ENCODE peak calls at places on chromosomes 3 and 15, in six cellular contexts. One of them, this sample, is unnamed.

GRCh38 chr3:71658131-71658530 is 67.1 kb downstream of the EIF4E3 start:
- ATAC-seq in lower lobe of right lung: peak
- ATAC-seq in activated naive CD4-positive, alpha-beta T cell treated with anti-CD3 and anti-CD28 coated beads, Interleukin-2, amount 50 U/mL, for 72 hours: no peak
- ATAC-seq in RWPE2: peak
- ATAC-seq in naive thymus-derived CD4-positive, alpha-beta T cell: no peak
- ATAC-seq in activated naive CD8-positive, alpha-beta T cell treated with anti-CD3 and anti-CD28 coated beads, Interleukin-2, amount 50 U/mL, for 24 hours: no peak
- ATAC-seq in this sample: peak

GRCh38 chr15:79956354-79956939 is 14.5 kb downstream of the BCL2A1 start:
- ATAC-seq in lower lobe of right lung: no peak
- ATAC-seq in activated naive CD4-positive, alpha-beta T cell treated with anti-CD3 and anti-CD28 coated beads, Interleukin-2, amount 50 U/mL, for 72 hours: no peak
- ATAC-seq in RWPE2: no peak
- ATAC-seq in naive thymus-derived CD4-positive, alpha-beta T cell: no peak
- ATAC-seq in activated naive CD8-positive, alpha-beta T cell treated with anti-CD3 and anti-CD28 coated beads, Interleukin-2, amount 50 U/mL, for 24 hours: no peak
- ATAC-seq in this sample: no peak

GRCh38 chr15:49622561-49622960 is 1.7 kb downstream of the DTWD1 start:
- ATAC-seq in lower lobe of right lung: no peak
- ATAC-seq in activated naive CD4-positive, alpha-beta T cell treated with anti-CD3 and anti-CD28 coated beads, Interleukin-2, amount 50 U/mL, for 72 hours: no peak
- ATAC-seq in RWPE2: no peak
- ATAC-seq in naive thymus-derived CD4-positive, alpha-beta T cell: no peak
- ATAC-seq in activated naive CD8-positive, alpha-beta T cell treated with anti-CD3 and anti-CD28 coated beads, Interleukin-2, amount 50 U/mL, for 24 hours: no peak
- ATAC-seq in this sample: no peak

GRCh38 chr3:141266797-141267555 is 35.4 kb downstream of the PXYLP1 start:
- ATAC-seq in lower lobe of right lung: peak
- ATAC-seq in activated naive CD4-positive, alpha-beta T cell treated with anti-CD3 and anti-CD28 coated beads, Interleukin-2, amount 50 U/mL, for 72 hours: peak
- ATAC-seq in RWPE2: no peak
- ATAC-seq in naive thymus-derived CD4-positive, alpha-beta T cell: peak
- ATAC-seq in activated naive CD8-positive, alpha-beta T cell treated with anti-CD3 and anti-CD28 coated beads, Interleukin-2, amount 50 U/mL, for 24 hours: peak
- ATAC-seq in this sample: no peak

GRCh38 chr3:146928421-146929059 is 323.4 kb upstream of the PLSCR5 start:
- ATAC-seq in lower lobe of right lung: no peak
- ATAC-seq in activated naive CD4-positive, alpha-beta T cell treated with anti-CD3 and anti-CD28 coated beads, Interleukin-2, amount 50 U/mL, for 72 hours: no peak
- ATAC-seq in RWPE2: no peak
- ATAC-seq in naive thymus-derived CD4-positive, alpha-beta T cell: no peak
- ATAC-seq in activated naive CD8-positive, alpha-beta T cell treated with anti-CD3 and anti-CD28 coated beads, Interleukin-2, amount 50 U/mL, for 24 hours: no peak
- ATAC-seq in this sample: no peak

GRCh38 chr15:63891079-63891762 is 57.5 kb upstream of the HERC1 start:
- ATAC-seq in lower lobe of right lung: peak
- ATAC-seq in activated naive CD4-positive, alpha-beta T cell treated with anti-CD3 and anti-CD28 coated beads, Interleukin-2, amount 50 U/mL, for 72 hours: peak
- ATAC-seq in RWPE2: peak
- ATAC-seq in naive thymus-derived CD4-positive, alpha-beta T cell: peak
- ATAC-seq in activated naive CD8-positive, alpha-beta T cell treated with anti-CD3 and anti-CD28 coated beads, Interleukin-2, amount 50 U/mL, for 24 hours: peak
- ATAC-seq in this sample: peak

GRCh38 chr15:74314897-74315438 is 52.5 kb downstream of the CYP11A1 start:
- ATAC-seq in lower lobe of right lung: no peak
- ATAC-seq in activated naive CD4-positive, alpha-beta T cell treated with anti-CD3 and anti-CD28 coated beads, Interleukin-2, amount 50 U/mL, for 72 hours: peak
- ATAC-seq in RWPE2: no peak
- ATAC-seq in naive thymus-derived CD4-positive, alpha-beta T cell: peak
- ATAC-seq in activated naive CD8-positive, alpha-beta T cell treated with anti-CD3 and anti-CD28 coated beads, Interleukin-2, amount 50 U/mL, for 24 hours: peak
- ATAC-seq in this sample: no peak

GRCh38 chr3:68764554-68764953 is 167.8 kb downstream of the TAFA4 start:
- ATAC-seq in lower lobe of right lung: no peak
- ATAC-seq in activated naive CD4-positive, alpha-beta T cell treated with anti-CD3 and anti-CD28 coated beads, Interleukin-2, amount 50 U/mL, for 72 hours: no peak
- ATAC-seq in RWPE2: no peak
- ATAC-seq in naive thymus-derived CD4-positive, alpha-beta T cell: no peak
- ATAC-seq in activated naive CD8-positive, alpha-beta T cell treated with anti-CD3 and anti-CD28 coated beads, Interleukin-2, amount 50 U/mL, for 24 hours: no peak
- ATAC-seq in this sample: no peak

GRCh38 chr15:43190178-43190577 is 5.0 kb downstream of the CCNDBP1 start:
- ATAC-seq in lower lobe of right lung: no peak
- ATAC-seq in activated naive CD4-positive, alpha-beta T cell treated with anti-CD3 and anti-CD28 coated beads, Interleukin-2, amount 50 U/mL, for 72 hours: no peak
- ATAC-seq in RWPE2: no peak
- ATAC-seq in naive thymus-derived CD4-positive, alpha-beta T cell: no peak
- ATAC-seq in activated naive CD8-positive, alpha-beta T cell treated with anti-CD3 and anti-CD28 coated beads, Interleukin-2, amount 50 U/mL, for 24 hours: no peak
- ATAC-seq in this sample: no peak

GRCh38 chr3:189258261-189258660 is 86.5 kb downstream of the TPRG1 start:
- ATAC-seq in lower lobe of right lung: no peak
- ATAC-seq in activated naive CD4-positive, alpha-beta T cell treated with anti-CD3 and anti-CD28 coated beads, Interleukin-2, amount 50 U/mL, for 72 hours: no peak
- ATAC-seq in RWPE2: no peak
- ATAC-seq in naive thymus-derived CD4-positive, alpha-beta T cell: no peak
- ATAC-seq in activated naive CD8-positive, alpha-beta T cell treated with anti-CD3 and anti-CD28 coated beads, Interleukin-2, amount 50 U/mL, for 24 hours: no peak
- ATAC-seq in this sample: no peak

GRCh38 chr3:177554900-177555759 is 357.8 kb upstream of the TBL1XR1 start:
- ATAC-seq in lower lobe of right lung: peak
- ATAC-seq in activated naive CD4-positive, alpha-beta T cell treated with anti-CD3 and anti-CD28 coated beads, Interleukin-2, amount 50 U/mL, for 72 hours: no peak
- ATAC-seq in RWPE2: peak
- ATAC-seq in naive thymus-derived CD4-positive, alpha-beta T cell: peak
- ATAC-seq in activated naive CD8-positive, alpha-beta T cell treated with anti-CD3 and anti-CD28 coated beads, Interleukin-2, amount 50 U/mL, for 24 hours: peak
- ATAC-seq in this sample: peak

GRCh38 chr3:14819671-14820070 is 909 bp downstream of the FGD5 start:
- ATAC-seq in lower lobe of right lung: no peak
- ATAC-seq in activated naive CD4-positive, alpha-beta T cell treated with anti-CD3 and anti-CD28 coated beads, Interleukin-2, amount 50 U/mL, for 72 hours: no peak
- ATAC-seq in RWPE2: no peak
- ATAC-seq in naive thymus-derived CD4-positive, alpha-beta T cell: no peak
- ATAC-seq in activated naive CD8-positive, alpha-beta T cell treated with anti-CD3 and anti-CD28 coated beads, Interleukin-2, amount 50 U/mL, for 24 hours: no peak
- ATAC-seq in this sample: no peak

GRCh38 chr15:35137175-35137574 is 52.1 kb upstream of the NANOGP8 start:
- ATAC-seq in lower lobe of right lung: no peak
- ATAC-seq in activated naive CD4-positive, alpha-beta T cell treated with anti-CD3 and anti-CD28 coated beads, Interleukin-2, amount 50 U/mL, for 72 hours: no peak
- ATAC-seq in RWPE2: no peak
- ATAC-seq in naive thymus-derived CD4-positive, alpha-beta T cell: no peak
- ATAC-seq in activated naive CD8-positive, alpha-beta T cell treated with anti-CD3 and anti-CD28 coated beads, Interleukin-2, amount 50 U/mL, for 24 hours: no peak
- ATAC-seq in this sample: no peak

GRCh38 chr3:17075358-17075757 is 190.6 kb downstream of the PLCL2 start:
- ATAC-seq in lower lobe of right lung: no peak
- ATAC-seq in activated naive CD4-positive, alpha-beta T cell treated with anti-CD3 and anti-CD28 coated beads, Interleukin-2, amount 50 U/mL, for 72 hours: no peak
- ATAC-seq in RWPE2: no peak
- ATAC-seq in naive thymus-derived CD4-positive, alpha-beta T cell: peak
- ATAC-seq in activated naive CD8-positive, alpha-beta T cell treated with anti-CD3 and anti-CD28 coated beads, Interleukin-2, amount 50 U/mL, for 24 hours: no peak
- ATAC-seq in this sample: no peak

GRCh38 chr3:194150252-194150934 is 14.4 kb downstream of the HES1 start:
- ATAC-seq in lower lobe of right lung: no peak
- ATAC-seq in activated naive CD4-positive, alpha-beta T cell treated with anti-CD3 and anti-CD28 coated beads, Interleukin-2, amount 50 U/mL, for 72 hours: no peak
- ATAC-seq in RWPE2: no peak
- ATAC-seq in naive thymus-derived CD4-positive, alpha-beta T cell: no peak
- ATAC-seq in activated naive CD8-positive, alpha-beta T cell treated with anti-CD3 and anti-CD28 coated beads, Interleukin-2, amount 50 U/mL, for 24 hours: no peak
- ATAC-seq in this sample: peak

GRCh38 chr15:42547926-42548257 is 701 bp downstream of the LRRC57 start:
- ATAC-seq in lower lobe of right lung: peak
- ATAC-seq in activated naive CD4-positive, alpha-beta T cell treated with anti-CD3 and anti-CD28 coated beads, Interleukin-2, amount 50 U/mL, for 72 hours: no peak
- ATAC-seq in RWPE2: peak
- ATAC-seq in naive thymus-derived CD4-positive, alpha-beta T cell: peak
- ATAC-seq in activated naive CD8-positive, alpha-beta T cell treated with anti-CD3 and anti-CD28 coated beads, Interleukin-2, amount 50 U/mL, for 24 hours: no peak
- ATAC-seq in this sample: peak

GRCh38 chr3:47065681-47066080 is 86.2 kb downstream of the NBEAL2 start:
- ATAC-seq in lower lobe of right lung: no peak
- ATAC-seq in activated naive CD4-positive, alpha-beta T cell treated with anti-CD3 and anti-CD28 coated beads, Interleukin-2, amount 50 U/mL, for 72 hours: no peak
- ATAC-seq in RWPE2: no peak
- ATAC-seq in naive thymus-derived CD4-positive, alpha-beta T cell: no peak
- ATAC-seq in activated naive CD8-positive, alpha-beta T cell treated with anti-CD3 and anti-CD28 coated beads, Interleukin-2, amount 50 U/mL, for 24 hours: no peak
- ATAC-seq in this sample: no peak

GRCh38 chr3:68007621-68008226 is 353.3 kb upstream of the SUCLG2 start:
- ATAC-seq in lower lobe of right lung: peak
- ATAC-seq in activated naive CD4-positive, alpha-beta T cell treated with anti-CD3 and anti-CD28 coated beads, Interleukin-2, amount 50 U/mL, for 72 hours: peak
- ATAC-seq in RWPE2: no peak
- ATAC-seq in naive thymus-derived CD4-positive, alpha-beta T cell: peak
- ATAC-seq in activated naive CD8-positive, alpha-beta T cell treated with anti-CD3 and anti-CD28 coated beads, Interleukin-2, amount 50 U/mL, for 24 hours: peak
- ATAC-seq in this sample: no peak

GRCh38 chr3:138593488-138594149 is 441 bp downstream of the CEP70 start:
- ATAC-seq in lower lobe of right lung: peak
- ATAC-seq in activated naive CD4-positive, alpha-beta T cell treated with anti-CD3 and anti-CD28 coated beads, Interleukin-2, amount 50 U/mL, for 72 hours: no peak
- ATAC-seq in RWPE2: peak
- ATAC-seq in naive thymus-derived CD4-positive, alpha-beta T cell: no peak
- ATAC-seq in activated naive CD8-positive, alpha-beta T cell treated with anti-CD3 and anti-CD28 coated beads, Interleukin-2, amount 50 U/mL, for 24 hours: no peak
- ATAC-seq in this sample: peak

GRCh38 chr3:181971424-181971823 is 259.7 kb downstream of the SOX2 start:
- ATAC-seq in lower lobe of right lung: no peak
- ATAC-seq in activated naive CD4-positive, alpha-beta T cell treated with anti-CD3 and anti-CD28 coated beads, Interleukin-2, amount 50 U/mL, for 72 hours: no peak
- ATAC-seq in RWPE2: no peak
- ATAC-seq in naive thymus-derived CD4-positive, alpha-beta T cell: no peak
- ATAC-seq in activated naive CD8-positive, alpha-beta T cell treated with anti-CD3 and anti-CD28 coated beads, Interleukin-2, amount 50 U/mL, for 24 hours: no peak
- ATAC-seq in this sample: peak

GRCh38 chr3:127762077-127762786 is 60.1 kb downstream of the MGLL start:
- ATAC-seq in lower lobe of right lung: peak
- ATAC-seq in activated naive CD4-positive, alpha-beta T cell treated with anti-CD3 and anti-CD28 coated beads, Interleukin-2, amount 50 U/mL, for 72 hours: peak
- ATAC-seq in RWPE2: no peak
- ATAC-seq in naive thymus-derived CD4-positive, alpha-beta T cell: no peak
- ATAC-seq in activated naive CD8-positive, alpha-beta T cell treated with anti-CD3 and anti-CD28 coated beads, Interleukin-2, amount 50 U/mL, for 24 hours: no peak
- ATAC-seq in this sample: no peak

GRCh38 chr15:78067328-78068241 is 9.9 kb downstream of the TBC1D2B start:
- ATAC-seq in lower lobe of right lung: no peak
- ATAC-seq in activated naive CD4-positive, alpha-beta T cell treated with anti-CD3 and anti-CD28 coated beads, Interleukin-2, amount 50 U/mL, for 72 hours: no peak
- ATAC-seq in RWPE2: peak
- ATAC-seq in naive thymus-derived CD4-positive, alpha-beta T cell: no peak
- ATAC-seq in activated naive CD8-positive, alpha-beta T cell treated with anti-CD3 and anti-CD28 coated beads, Interleukin-2, amount 50 U/mL, for 24 hours: no peak
- ATAC-seq in this sample: no peak

This sample was measured in esophagus mucosa.